ENCODE peak calls at places on chromosome 12, in ten cellular contexts. One of them, this sample, is unnamed.

GRCh38 chr12:104680070-104680469 is 223.3 kb downstream of the CHST11 start:
- DNase-seq in upper lobe of right lung: no peak
- DNase-seq in cardiac muscle cell: no peak
- DNase-seq in thyroid gland: no peak
- DNase-seq in CD4-positive, alpha-beta T cell: no peak
- DNase-seq in body of pancreas: no peak
- DNase-seq in left lung: no peak
- DNase-seq in dorsolateral prefrontal cortex: no peak
- DNase-seq in heart right ventricle: no peak
- DNase-seq in tibial artery: no peak
- DNase-seq in this sample: no peak

GRCh38 chr12:112252184-112252583 is 126.8 kb downstream of the TRAFD1 start:
- DNase-seq in upper lobe of right lung: no peak
- DNase-seq in cardiac muscle cell: no peak
- DNase-seq in thyroid gland: no peak
- DNase-seq in CD4-positive, alpha-beta T cell: no peak
- DNase-seq in body of pancreas: peak
- DNase-seq in left lung: no peak
- DNase-seq in dorsolateral prefrontal cortex: no peak
- DNase-seq in heart right ventricle: no peak
- DNase-seq in tibial artery: no peak
- DNase-seq in this sample: no peak

GRCh38 chr12:109304485-109304884 is 4.6 kb downstream of the FOXN4 start:
- DNase-seq in upper lobe of right lung: no peak
- DNase-seq in cardiac muscle cell: no peak
- DNase-seq in thyroid gland: no peak
- DNase-seq in CD4-positive, alpha-beta T cell: no peak
- DNase-seq in body of pancreas: no peak
- DNase-seq in left lung: no peak
- DNase-seq in dorsolateral prefrontal cortex: no peak
- DNase-seq in heart right ventricle: no peak
- DNase-seq in tibial artery: no peak
- DNase-seq in this sample: no peak

GRCh38 chr12:1926274-1926673 is 7.8 kb upstream of the CACNA2D4 start:
- DNase-seq in upper lobe of right lung: no peak
- DNase-seq in cardiac muscle cell: no peak
- DNase-seq in thyroid gland: no peak
- DNase-seq in CD4-positive, alpha-beta T cell: no peak
- DNase-seq in body of pancreas: no peak
- DNase-seq in left lung: no peak
- DNase-seq in dorsolateral prefrontal cortex: no peak
- DNase-seq in heart right ventricle: no peak
- DNase-seq in tibial artery: no peak
- DNase-seq in this sample: no peak

GRCh38 chr12:113072136-113072535 is 15.6 kb downstream of the DTX1 start:
- DNase-seq in upper lobe of right lung: no peak
- DNase-seq in cardiac muscle cell: no peak
- DNase-seq in thyroid gland: no peak
- DNase-seq in CD4-positive, alpha-beta T cell: no peak
- DNase-seq in body of pancreas: no peak
- DNase-seq in left lung: no peak
- DNase-seq in dorsolateral prefrontal cortex: no peak
- DNase-seq in heart right ventricle: no peak
- DNase-seq in tibial artery: no peak
- DNase-seq in this sample: no peak

GRCh38 chr12:52990206-52990605 is 16.1 kb upstream of the EIF4B start:
- DNase-seq in upper lobe of right lung: no peak
- DNase-seq in cardiac muscle cell: no peak
- DNase-seq in thyroid gland: no peak
- DNase-seq in CD4-positive, alpha-beta T cell: no peak
- DNase-seq in body of pancreas: no peak
- DNase-seq in left lung: no peak
- DNase-seq in dorsolateral prefrontal cortex: no peak
- DNase-seq in heart right ventricle: no peak
- DNase-seq in tibial artery: no peak
- DNase-seq in this sample: no peak

GRCh38 chr12:98243190-98243589 is 272.2 kb upstream of the TMPO start:
- DNase-seq in upper lobe of right lung: no peak
- DNase-seq in cardiac muscle cell: no peak
- DNase-seq in thyroid gland: no peak
- DNase-seq in CD4-positive, alpha-beta T cell: no peak
- DNase-seq in body of pancreas: no peak
- DNase-seq in left lung: no peak
- DNase-seq in dorsolateral prefrontal cortex: no peak
- DNase-seq in heart right ventricle: no peak
- DNase-seq in tibial artery: no peak
- DNase-seq in this sample: no peak

GRCh38 chr12:31989987-31990386 is 30.8 kb downstream of the RESF1 start:
- DNase-seq in upper lobe of right lung: no peak
- DNase-seq in cardiac muscle cell: no peak
- DNase-seq in thyroid gland: no peak
- DNase-seq in CD4-positive, alpha-beta T cell: no peak
- DNase-seq in body of pancreas: no peak
- DNase-seq in left lung: no peak
- DNase-seq in dorsolateral prefrontal cortex: no peak
- DNase-seq in heart right ventricle: no peak
- DNase-seq in tibial artery: no peak
- DNase-seq in this sample: no peak

GRCh38 chr12:15931590-15932053 is 20.5 kb downstream of the DERA start:
- DNase-seq in upper lobe of right lung: no peak
- DNase-seq in cardiac muscle cell: no peak
- DNase-seq in thyroid gland: no peak
- DNase-seq in CD4-positive, alpha-beta T cell: no peak
- DNase-seq in body of pancreas: no peak
- DNase-seq in left lung: no peak
- DNase-seq in dorsolateral prefrontal cortex: no peak
- DNase-seq in heart right ventricle: no peak
- DNase-seq in tibial artery: no peak
- DNase-seq in this sample: no peak

GRCh38 chr12:132170094-132170636 is 25.9 kb downstream of the NOC4L start:
- DNase-seq in upper lobe of right lung: peak
- DNase-seq in cardiac muscle cell: no peak
- DNase-seq in thyroid gland: no peak
- DNase-seq in CD4-positive, alpha-beta T cell: no peak
- DNase-seq in body of pancreas: no peak
- DNase-seq in left lung: peak
- DNase-seq in dorsolateral prefrontal cortex: peak
- DNase-seq in heart right ventricle: no peak
- DNase-seq in tibial artery: no peak
- DNase-seq in this sample: no peak

GRCh38 chr12:27277846-27278260 is 33.8 kb downstream of the STK38L start:
- DNase-seq in upper lobe of right lung: no peak
- DNase-seq in cardiac muscle cell: peak
- DNase-seq in thyroid gland: peak
- DNase-seq in CD4-positive, alpha-beta T cell: no peak
- DNase-seq in body of pancreas: peak
- DNase-seq in left lung: no peak
- DNase-seq in dorsolateral prefrontal cortex: no peak
- DNase-seq in heart right ventricle: peak
- DNase-seq in tibial artery: peak
- DNase-seq in this sample: peak

DNA sequence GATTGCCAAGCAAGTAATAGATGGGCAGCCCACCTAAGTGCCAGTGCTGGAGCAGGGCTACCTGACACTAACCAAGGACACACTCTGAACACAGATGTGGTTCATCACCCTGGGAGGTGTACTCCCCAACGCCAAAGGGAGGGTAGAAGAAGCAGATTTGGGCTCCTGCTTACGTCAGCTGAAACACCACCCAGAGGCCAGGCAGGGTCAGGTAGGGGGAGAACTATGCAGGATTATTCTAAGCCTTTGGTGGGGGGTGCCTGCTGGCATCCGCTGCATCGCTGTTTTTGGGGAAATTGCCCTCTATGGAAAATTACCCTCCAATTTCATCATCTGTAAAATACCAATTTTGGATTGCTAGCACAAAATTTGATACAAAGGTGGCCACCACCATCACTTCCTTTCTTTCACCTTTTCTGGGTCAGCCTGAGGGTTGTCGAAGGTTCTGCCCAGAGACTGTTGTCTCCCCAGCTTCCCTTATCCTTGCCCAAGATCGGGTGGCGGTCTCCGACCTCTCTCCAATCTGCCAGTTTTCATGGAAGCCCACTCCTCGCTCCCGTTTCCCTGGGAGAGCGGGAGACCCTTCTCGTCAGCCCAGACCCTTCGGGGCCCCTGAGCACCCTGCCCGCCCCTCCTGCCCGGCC is 535 bp downstream of the BIN2 start:
- DNase-seq in upper lobe of right lung: no peak
- DNase-seq in cardiac muscle cell: no peak
- DNase-seq in thyroid gland: no peak
- DNase-seq in CD4-positive, alpha-beta T cell: peak
- DNase-seq in body of pancreas: no peak
- DNase-seq in left lung: no peak
- DNase-seq in dorsolateral prefrontal cortex: no peak
- DNase-seq in heart right ventricle: no peak
- DNase-seq in tibial artery: no peak
- DNase-seq in this sample: no peak
- TF ChIP-seq CTCF in upper lobe of right lung: no peak
- TF ChIP-seq CTCF in cardiac muscle cell: no peak
- TF ChIP-seq CTCF in thyroid gland: no peak
- TF ChIP-seq CTCF in CD4-positive, alpha-beta T cell: no peak
- TF ChIP-seq CTCF in body of pancreas: no peak
- TF ChIP-seq CTCF in left lung: no peak
- TF ChIP-seq CTCF in dorsolateral prefrontal cortex: no peak
- TF ChIP-seq CTCF in heart right ventricle: no peak
- TF ChIP-seq CTCF in tibial artery: no peak
- TF ChIP-seq CTCF in this sample: no peak

GRCh38 chr12:79920421-79921238 is 14.3 kb downstream of the PPP1R12A start:
- DNase-seq in upper lobe of right lung: no peak
- DNase-seq in cardiac muscle cell: no peak
- DNase-seq in thyroid gland: no peak
- DNase-seq in CD4-positive, alpha-beta T cell: no peak
- DNase-seq in body of pancreas: no peak
- DNase-seq in left lung: no peak
- DNase-seq in dorsolateral prefrontal cortex: no peak
- DNase-seq in heart right ventricle: no peak
- DNase-seq in tibial artery: no peak
- DNase-seq in this sample: no peak
- H3K27ac ChIP-seq in upper lobe of right lung: no peak
- H3K27ac ChIP-seq in cardiac muscle cell: no peak
- H3K27ac ChIP-seq in thyroid gland: no peak
- H3K27ac ChIP-seq in CD4-positive, alpha-beta T cell: no peak
- H3K27ac ChIP-seq in body of pancreas: no peak
- H3K27ac ChIP-seq in left lung: no peak
- H3K27ac ChIP-seq in dorsolateral prefrontal cortex: no peak
- H3K27ac ChIP-seq in heart right ventricle: no peak
- H3K27ac ChIP-seq in tibial artery: no peak
- H3K27ac ChIP-seq in this sample: no peak

DNA sequence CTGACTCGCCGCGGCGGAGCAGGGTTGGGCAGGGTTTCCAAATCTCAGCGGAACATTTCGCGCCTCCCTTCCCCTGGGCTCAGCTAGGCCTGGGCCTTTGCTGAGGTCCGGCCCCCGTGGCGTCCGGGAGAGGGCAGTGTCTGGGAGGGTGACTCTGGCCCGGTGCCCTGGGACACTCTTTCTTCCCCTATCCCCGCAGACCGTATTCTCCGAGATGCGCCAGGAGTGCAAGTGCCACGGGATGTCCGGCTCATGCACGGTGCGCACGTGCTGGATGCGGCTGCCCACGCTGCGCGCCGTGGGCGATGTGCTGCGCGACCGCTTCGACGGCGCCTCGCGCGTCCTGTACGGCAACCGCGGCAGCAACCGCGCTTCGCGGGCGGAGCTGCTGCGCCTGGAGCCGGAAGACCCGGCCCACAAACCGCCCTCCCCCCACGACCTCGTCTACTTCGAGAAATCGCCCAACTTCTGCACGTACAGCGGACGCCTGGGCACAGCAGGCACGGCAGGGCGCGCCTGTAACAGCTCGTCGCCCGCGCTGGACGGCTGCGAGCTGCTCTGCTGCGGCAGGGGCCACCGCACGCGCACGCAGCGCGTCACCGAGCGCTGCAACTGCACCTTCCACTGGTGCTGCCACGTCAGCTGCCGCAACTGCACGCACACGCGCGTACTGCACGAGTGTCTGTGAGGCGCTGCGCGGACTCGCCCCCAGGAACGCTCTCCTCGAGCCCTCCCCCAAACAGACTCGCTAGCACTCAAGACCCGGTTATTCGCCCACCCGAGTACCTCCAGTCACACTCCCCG is 3.0 kb downstream of the WNT1 start:
- DNase-seq in upper lobe of right lung: peak
- DNase-seq in cardiac muscle cell: no peak
- DNase-seq in thyroid gland: no peak
- DNase-seq in CD4-positive, alpha-beta T cell: peak
- DNase-seq in body of pancreas: peak
- DNase-seq in left lung: peak
- DNase-seq in dorsolateral prefrontal cortex: peak
- DNase-seq in heart right ventricle: no peak
- DNase-seq in tibial artery: no peak
- DNase-seq in this sample: peak
- TF ChIP-seq CTCF in upper lobe of right lung: peak
- TF ChIP-seq CTCF in cardiac muscle cell: peak
- TF ChIP-seq CTCF in thyroid gland: no peak
- TF ChIP-seq CTCF in CD4-positive, alpha-beta T cell: no peak
- TF ChIP-seq CTCF in body of pancreas: no peak
- TF ChIP-seq CTCF in left lung: no peak
- TF ChIP-seq CTCF in dorsolateral prefrontal cortex: no peak
- TF ChIP-seq CTCF in heart right ventricle: peak
- TF ChIP-seq CTCF in tibial artery: no peak
- TF ChIP-seq CTCF in this sample: no peak

DNA sequence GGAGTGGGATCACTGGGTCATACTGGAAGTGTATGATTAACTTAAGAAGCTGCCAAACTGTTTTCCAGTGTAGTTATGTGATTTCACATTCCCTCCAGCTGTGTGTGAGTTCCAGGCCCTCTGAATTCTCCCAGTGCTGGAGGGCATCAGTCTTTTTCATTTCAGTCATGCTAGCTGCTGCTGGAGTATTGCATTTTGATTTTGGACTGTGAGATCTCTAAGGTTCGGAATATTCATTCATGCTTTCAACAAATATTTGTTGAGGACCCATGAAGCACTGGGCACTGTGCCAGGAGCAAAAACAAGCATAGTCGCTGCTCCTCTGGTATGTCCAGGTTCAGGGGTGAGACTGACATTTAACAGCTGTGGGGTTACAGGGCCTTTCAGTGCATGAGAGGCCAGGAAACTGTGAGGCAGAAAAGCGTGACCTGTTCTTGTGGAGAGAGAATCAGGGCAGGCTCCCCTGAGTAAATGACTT is 133.2 kb downstream of the SCARB1 start:
- DNase-seq in upper lobe of right lung: no peak
- DNase-seq in cardiac muscle cell: peak
- DNase-seq in thyroid gland: peak
- DNase-seq in CD4-positive, alpha-beta T cell: no peak
- DNase-seq in body of pancreas: peak
- DNase-seq in left lung: no peak
- DNase-seq in dorsolateral prefrontal cortex: no peak
- DNase-seq in heart right ventricle: peak
- DNase-seq in tibial artery: no peak
- DNase-seq in this sample: no peak
- H3K27ac ChIP-seq in upper lobe of right lung: peak
- H3K27ac ChIP-seq in cardiac muscle cell: peak
- H3K27ac ChIP-seq in thyroid gland: peak
- H3K27ac ChIP-seq in CD4-positive, alpha-beta T cell: no peak
- H3K27ac ChIP-seq in body of pancreas: peak
- H3K27ac ChIP-seq in left lung: peak
- H3K27ac ChIP-seq in dorsolateral prefrontal cortex: no peak
- H3K27ac ChIP-seq in heart right ventricle: peak
- H3K27ac ChIP-seq in tibial artery: peak
- H3K27ac ChIP-seq in this sample: peak

GRCh38 chr12:34296143-34297041 is 274.1 kb downstream of the ALG10 start:
- DNase-seq in upper lobe of right lung: peak
- DNase-seq in cardiac muscle cell: no peak
- DNase-seq in thyroid gland: no peak
- DNase-seq in CD4-positive, alpha-beta T cell: peak
- DNase-seq in body of pancreas: no peak
- DNase-seq in left lung: peak
- DNase-seq in dorsolateral prefrontal cortex: peak
- DNase-seq in heart right ventricle: no peak
- DNase-seq in tibial artery: peak
- DNase-seq in this sample: no peak
- TF ChIP-seq CTCF in upper lobe of right lung: no peak
- TF ChIP-seq CTCF in cardiac muscle cell: no peak
- TF ChIP-seq CTCF in thyroid gland: no peak
- TF ChIP-seq CTCF in CD4-positive, alpha-beta T cell: no peak
- TF ChIP-seq CTCF in body of pancreas: no peak
- TF ChIP-seq CTCF in left lung: no peak
- TF ChIP-seq CTCF in dorsolateral prefrontal cortex: no peak
- TF ChIP-seq CTCF in heart right ventricle: no peak
- TF ChIP-seq CTCF in tibial artery: no peak
- TF ChIP-seq CTCF in this sample: no peak